ENCODE peak calls at places on chromosome X, in five cellular contexts. I, P, V, C and N are unnamed samples. For H3K4me1, the result is how much of the 10 kb centered on the place peaks cover.

GRCh38 chrX:87409113-87409841 is 108.3 kb upstream of the KLHL4 start:
- DNase-seq in I (peak), P (peak), V (peak), C (peak), N (no peak)

GRCh38 chrX:69189972-69190371 is 24.7 kb upstream of the PJA1 start:
- DNase-seq in I (no peak), P (no peak), V (no peak), C (no peak), N (no peak)

GRCh38 chrX:140589657-140590056 is 84.8 kb upstream of the SOX3 start:
- DNase-seq in I (no peak), P (no peak), V (no peak), C (no peak), N (no peak)

GRCh38 chrX:69158166-69159040 is 6.8 kb downstream of the PJA1 start:
- DNase-seq in I (peak), P (peak), V (no peak), C (peak), N (no peak)

GRCh38 chrX:74449937-74450330 is 28.6 kb downstream of the SLC16A2 start:
- DNase-seq in I (no peak), P (no peak), V (no peak), C (peak), N (no peak)

GRCh38 chrX:19609541-19609940 is 94.2 kb upstream of the MAP3K15 start:
- DNase-seq in I (no peak), P (no peak), V (no peak), C (no peak), N (no peak)

GRCh38 chrX:134735015-134735414 is 76.7 kb upstream of the PLAC1 start:
- DNase-seq in I (no peak), P (no peak), V (no peak), C (no peak), N (no peak)

GRCh38 chrX:136868283-136869055 is 12.1 kb downstream of the RBMX start:
- DNase-seq in I (no peak), P (no peak), V (no peak), C (no peak), N (no peak)

GRCh38 chrX:41619221-41619620 is 69.6 kb upstream of the GPR34 start:
- DNase-seq in I (no peak), P (no peak), V (no peak), C (no peak), N (no peak)

DNA sequence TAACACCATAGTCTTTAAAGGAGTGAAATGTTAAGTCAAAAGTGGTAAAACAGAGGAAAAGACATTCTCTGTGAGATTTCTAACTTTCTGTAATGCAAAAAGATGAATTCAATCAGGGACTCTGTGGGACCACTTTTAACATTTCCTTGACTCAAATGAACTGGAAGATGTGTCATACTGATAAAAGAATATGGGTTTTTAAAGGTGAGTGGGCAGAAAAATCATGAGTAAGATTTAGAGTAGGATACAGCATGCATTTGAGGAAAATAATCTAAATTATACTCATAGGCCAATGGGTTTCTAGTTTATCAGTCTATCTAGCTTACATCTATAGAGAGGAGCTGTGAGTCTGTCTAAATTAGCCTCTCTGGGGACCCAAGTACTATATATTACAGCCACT is 11.0 kb upstream of the TEX13C start:
- DNase-seq in I (no peak), P (no peak), V (no peak), C (no peak), N (no peak)
- H3K4me1 ChIP-seq in I (under half), P (under half), V (under half), C (under half), N (under half)

GRCh38 chrX:150225266-150225665 is 137.9 kb upstream of the MAMLD1 start:
- DNase-seq in I (no peak), P (peak), V (no peak), C (no peak), N (no peak)
- H3K4me1 ChIP-seq in I (under half), P (under half), V (under half), C (under half), N (under half)

DNA sequence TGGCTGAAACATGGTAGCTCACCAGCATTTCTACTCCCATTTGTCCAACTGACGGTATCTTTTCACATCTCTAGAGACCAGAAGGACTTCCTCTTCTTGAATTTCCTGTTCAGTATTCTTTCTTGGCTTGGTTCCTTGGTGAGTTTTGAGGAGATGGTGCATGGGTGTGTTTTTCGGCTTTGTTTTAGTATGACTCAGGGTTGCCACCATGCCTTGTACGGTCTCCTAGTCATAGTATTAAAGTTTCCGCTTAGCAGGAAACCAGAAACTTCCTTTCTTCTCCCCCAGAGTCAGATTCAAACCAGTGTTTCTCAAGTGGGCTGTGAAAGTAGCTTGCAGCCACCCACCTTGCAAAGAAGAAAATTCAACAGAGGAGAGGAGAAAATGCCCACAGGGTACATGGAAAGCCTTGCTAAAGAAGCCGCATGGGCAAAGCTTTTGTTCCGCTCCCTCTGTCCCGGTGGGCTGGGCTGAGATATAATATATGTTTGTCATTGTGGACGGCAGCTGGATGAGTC is 5.7 kb downstream of the CD99 start:
- DNase-seq in I (no peak), P (no peak), V (no peak), C (peak), N (no peak)
- H3K4me1 ChIP-seq in I (under half), P (under half), V (under half), C (under half), N (under half)

DNA sequence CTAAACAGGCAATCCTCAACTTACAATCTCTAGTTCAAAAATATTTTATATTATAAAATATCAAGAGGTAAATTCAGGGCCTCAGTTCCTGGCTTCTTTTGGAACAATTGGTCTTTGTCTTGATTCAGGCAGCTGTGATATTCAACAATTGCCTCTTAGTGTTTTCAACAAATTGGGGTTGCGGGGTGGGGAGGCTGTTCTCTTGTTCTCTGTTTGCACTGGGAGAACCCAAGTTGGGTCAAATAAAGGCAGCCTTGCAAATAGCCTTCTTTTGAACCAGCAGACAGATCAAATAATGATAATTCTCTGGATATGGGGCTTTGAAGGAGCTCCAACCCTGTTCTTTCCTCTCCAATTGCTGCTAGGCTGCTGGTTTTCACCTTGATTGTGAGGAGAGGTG is 142.5 kb downstream of the COL4A5 start:
- DNase-seq in I (no peak), P (no peak), V (no peak), C (no peak), N (no peak)
- H3K4me1 ChIP-seq in I (under half), P (under half), V (under half), C (under half), N (under half)

GRCh38 chrX:47579537-47579936 is 2.7 kb upstream of the TIMP1 start:
- DNase-seq in I (no peak), P (no peak), V (no peak), C (peak), N (no peak)
- H3K4me1 ChIP-seq in I (under half), P (under half), V (under half), C (under half), N (under half)

GRCh38 chrX:45845142-45845541 is 644.5 kb upstream of the DIPK2B start:
- DNase-seq in I (no peak), P (no peak), V (no peak), C (no peak), N (no peak)

GRCh38 chrX:45843518-45843917 is 642.8 kb upstream of the DIPK2B start:
- DNase-seq in I (no peak), P (no peak), V (no peak), C (peak), N (no peak)

GRCh38 chrX:45842916-45843315 is 642.2 kb upstream of the DIPK2B start:
- DNase-seq in I (no peak), P (no peak), V (no peak), C (no peak), N (no peak)

GRCh38 chrX:45842207-45842900 is 641.7 kb upstream of the DIPK2B start:
- DNase-seq in I (no peak), P (no peak), V (no peak), C (no peak), N (no peak)

GRCh38 chrX:45840411-45840950 is 639.8 kb upstream of the DIPK2B start:
- DNase-seq in I (no peak), P (no peak), V (no peak), C (no peak), N (no peak)
- H3K4me1 ChIP-seq in I (under half), P (under half), V (under half), C (under half), N (under half)

DNA sequence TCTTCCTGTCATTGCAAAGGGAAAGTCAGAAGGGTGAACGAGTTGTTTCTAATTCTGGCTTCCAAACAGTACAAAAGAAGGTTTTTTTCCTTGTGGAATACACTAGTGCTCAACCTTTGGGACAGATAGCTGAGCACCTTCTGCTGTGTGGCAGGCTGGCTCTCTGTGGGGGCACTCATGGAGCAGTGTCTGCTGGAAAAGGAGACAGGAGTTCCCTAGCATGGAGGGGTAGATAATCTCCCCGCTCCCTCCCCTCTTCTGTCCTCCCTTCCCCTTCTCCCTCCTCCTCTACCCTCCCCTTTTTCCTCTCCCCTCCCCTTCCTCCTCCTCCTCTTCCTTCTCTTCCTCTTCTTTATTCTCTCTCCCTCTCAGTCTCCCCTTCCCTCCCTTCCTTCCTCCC is 62.4 kb upstream of the MTM1 start:
- DNase-seq in I (no peak), P (no peak), V (no peak), C (no peak), N (no peak)
- H3K4me1 ChIP-seq in I (under half), P (under half), V (under half), C (under half), N (under half)

DNA sequence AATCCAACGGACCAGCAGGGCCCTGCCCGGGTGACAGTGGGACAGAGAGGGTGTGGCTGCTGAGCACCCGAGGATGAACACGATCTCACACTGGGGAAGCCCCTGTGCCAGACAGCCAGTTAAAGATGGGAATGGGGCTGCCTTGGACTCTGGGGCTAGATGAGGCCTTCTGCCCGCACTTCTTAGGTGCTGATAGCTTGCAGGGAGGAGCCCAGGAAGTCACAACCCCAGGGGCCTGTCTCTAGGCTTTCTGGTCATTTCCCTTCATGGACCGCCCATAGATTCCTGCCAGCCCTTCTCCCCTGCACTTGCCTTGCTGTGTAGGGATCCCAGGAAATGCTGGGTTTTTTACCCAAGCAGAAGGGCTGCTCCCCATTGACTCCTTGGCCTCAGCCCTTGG is 6.2 kb downstream of the ZNF275 start:
- DNase-seq in I (no peak), P (no peak), V (no peak), C (no peak), N (no peak)
- H3K4me1 ChIP-seq in I (under half), P (under half), V (under half), C (under half), N (under half)

GRCh38 chrX:118536687-118537461 is 41.3 kb downstream of the DOCK11 start:
- DNase-seq in I (no peak), P (no peak), V (no peak), C (peak), N (no peak)

GRCh38 chrX:118541482-118541881 is 45.9 kb downstream of the DOCK11 start:
- DNase-seq in I (no peak), P (no peak), V (no peak), C (no peak), N (no peak)

GRCh38 chrX:118540342-118540741 is 44.7 kb downstream of the DOCK11 start:
- DNase-seq in I (no peak), P (no peak), V (no peak), C (no peak), N (no peak)

GRCh38 chrX:118534716-118535493 is 39.3 kb downstream of the DOCK11 start:
- DNase-seq in I (no peak), P (no peak), V (no peak), C (no peak), N (no peak)

DNA sequence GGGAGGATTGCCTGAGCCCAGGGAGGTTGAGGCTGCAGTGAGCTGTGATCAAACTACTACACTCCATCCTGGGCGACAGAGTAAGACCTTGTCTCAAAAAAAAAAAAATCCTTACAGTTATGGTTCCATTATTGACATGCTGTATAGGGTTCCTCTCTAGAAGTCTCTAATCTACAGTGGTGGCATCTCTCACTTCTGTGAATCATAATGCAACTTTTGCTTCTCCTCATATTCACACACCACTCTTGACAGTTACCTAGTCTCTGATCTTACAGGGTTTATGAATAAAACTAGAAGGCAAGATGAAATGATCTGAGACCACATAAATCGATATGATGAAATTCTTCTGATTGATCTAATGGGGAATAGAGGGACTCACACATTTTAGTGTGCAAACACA is 40.6 kb downstream of the DOCK11 start:
- DNase-seq in I (no peak), P (no peak), V (no peak), C (no peak), N (no peak)
- H3K4me1 ChIP-seq in I (under half), P (under half), V (under half), C (under half), N (under half)